ENCODE peak calls at places on chromosomes 1 and 21, in nine cellular contexts. One of them, this sample, is unnamed.

GRCh38 chr1:241734533-241734932 is 82.5 kb downstream of the WDR64 start:
- DNase-seq in ovary: no peak
- DNase-seq in astrocyte of the cerebellum: no peak
- DNase-seq in coronary artery: no peak
- DNase-seq in AG04450: no peak
- DNase-seq in transverse colon: no peak
- DNase-seq in fibroblast of mammary gland: no peak
- DNase-seq in fibroblast of the aortic adventitia: no peak
- DNase-seq in neural progenitor cell: no peak
- DNase-seq in this sample: no peak

GRCh38 chr1:203440780-203441179 is 34.8 kb upstream of the PRELP start:
- DNase-seq in ovary: peak
- DNase-seq in neural progenitor cell: peak
- DNase-seq in AG04450: peak
- DNase-seq in fibroblast of mammary gland: peak
- DNase-seq in coronary artery: peak
- DNase-seq in fibroblast of the aortic adventitia: peak
- DNase-seq in transverse colon: peak
- DNase-seq in astrocyte of the cerebellum: peak
- DNase-seq in this sample: peak

GRCh38 chr1:204558467-204558866 is 42.3 kb downstream of the MDM4 start:
- DNase-seq in transverse colon: no peak
- DNase-seq in AG04450: no peak
- DNase-seq in fibroblast of mammary gland: no peak
- DNase-seq in neural progenitor cell: no peak
- DNase-seq in coronary artery: no peak
- DNase-seq in fibroblast of the aortic adventitia: no peak
- DNase-seq in ovary: no peak
- DNase-seq in astrocyte of the cerebellum: no peak
- DNase-seq in this sample: no peak

GRCh38 chr1:68383092-68383491 is 66.7 kb downstream of the RPE65 start:
- DNase-seq in transverse colon: no peak
- DNase-seq in neural progenitor cell: no peak
- DNase-seq in coronary artery: no peak
- DNase-seq in AG04450: no peak
- DNase-seq in fibroblast of mammary gland: no peak
- DNase-seq in fibroblast of the aortic adventitia: no peak
- DNase-seq in ovary: no peak
- DNase-seq in astrocyte of the cerebellum: no peak
- DNase-seq in this sample: no peak

GRCh38 chr1:43975249-43975961 is 645 bp downstream of the ATP6V0B start:
- DNase-seq in astrocyte of the cerebellum: no peak
- DNase-seq in fibroblast of mammary gland: no peak
- DNase-seq in ovary: no peak
- DNase-seq in coronary artery: peak
- DNase-seq in AG04450: no peak
- DNase-seq in fibroblast of the aortic adventitia: no peak
- DNase-seq in transverse colon: peak
- DNase-seq in neural progenitor cell: peak
- DNase-seq in this sample: peak

GRCh38 chr1:48616710-48617109 is 144.7 kb upstream of the SPATA6 start:
- DNase-seq in AG04450: no peak
- DNase-seq in transverse colon: no peak
- DNase-seq in neural progenitor cell: no peak
- DNase-seq in coronary artery: no peak
- DNase-seq in fibroblast of mammary gland: no peak
- DNase-seq in ovary: no peak
- DNase-seq in fibroblast of the aortic adventitia: no peak
- DNase-seq in astrocyte of the cerebellum: no peak
- DNase-seq in this sample: no peak

GRCh38 chr1:55007626-55008025 is 8.9 kb downstream of the BSND start:
- DNase-seq in fibroblast of mammary gland: peak
- DNase-seq in ovary: no peak
- DNase-seq in astrocyte of the cerebellum: no peak
- DNase-seq in coronary artery: no peak
- DNase-seq in transverse colon: no peak
- DNase-seq in AG04450: peak
- DNase-seq in fibroblast of the aortic adventitia: peak
- DNase-seq in neural progenitor cell: no peak
- DNase-seq in this sample: no peak

GRCh38 chr1:3570081-3570986 is 41.0 kb downstream of the MEGF6 start:
- DNase-seq in ovary: no peak
- DNase-seq in fibroblast of the aortic adventitia: no peak
- DNase-seq in neural progenitor cell: no peak
- DNase-seq in astrocyte of the cerebellum: no peak
- DNase-seq in transverse colon: no peak
- DNase-seq in coronary artery: no peak
- DNase-seq in AG04450: no peak
- DNase-seq in fibroblast of mammary gland: no peak
- DNase-seq in this sample: no peak

GRCh38 chr1:235067396-235068154 is 61.1 kb downstream of the TOMM20 start:
- DNase-seq in AG04450: peak
- DNase-seq in astrocyte of the cerebellum: peak
- DNase-seq in fibroblast of mammary gland: peak
- DNase-seq in coronary artery: peak
- DNase-seq in neural progenitor cell: no peak
- DNase-seq in ovary: no peak
- DNase-seq in transverse colon: peak
- DNase-seq in fibroblast of the aortic adventitia: peak
- DNase-seq in this sample: peak

GRCh38 chr1:205395616-205396015 is 26.2 kb downstream of the LEMD1 start:
- DNase-seq in neural progenitor cell: no peak
- DNase-seq in coronary artery: no peak
- DNase-seq in fibroblast of the aortic adventitia: no peak
- DNase-seq in transverse colon: no peak
- DNase-seq in AG04450: no peak
- DNase-seq in fibroblast of mammary gland: no peak
- DNase-seq in ovary: no peak
- DNase-seq in astrocyte of the cerebellum: no peak
- DNase-seq in this sample: no peak

GRCh38 chr1:220076861-220077762 is 12.5 kb downstream of the BPNT1 start:
- DNase-seq in ovary: no peak
- DNase-seq in fibroblast of the aortic adventitia: peak
- DNase-seq in neural progenitor cell: no peak
- DNase-seq in fibroblast of mammary gland: peak
- DNase-seq in coronary artery: no peak
- DNase-seq in transverse colon: no peak
- DNase-seq in astrocyte of the cerebellum: no peak
- DNase-seq in AG04450: no peak
- DNase-seq in this sample: no peak

GRCh38 chr1:232335261-232335660 is 294.7 kb downstream of the SIPA1L2 start:
- DNase-seq in AG04450: no peak
- DNase-seq in neural progenitor cell: no peak
- DNase-seq in astrocyte of the cerebellum: no peak
- DNase-seq in fibroblast of the aortic adventitia: no peak
- DNase-seq in transverse colon: no peak
- DNase-seq in fibroblast of mammary gland: no peak
- DNase-seq in ovary: no peak
- DNase-seq in coronary artery: no peak
- DNase-seq in this sample: no peak

GRCh38 chr1:241985787-241986186 is 13.1 kb downstream of the MAP1LC3C start:
- DNase-seq in ovary: no peak
- DNase-seq in fibroblast of the aortic adventitia: peak
- DNase-seq in transverse colon: peak
- DNase-seq in AG04450: no peak
- DNase-seq in neural progenitor cell: peak
- DNase-seq in coronary artery: no peak
- DNase-seq in astrocyte of the cerebellum: peak
- DNase-seq in fibroblast of mammary gland: peak
- DNase-seq in this sample: peak

GRCh38 chr1:8370928-8371327 is 53.0 kb downstream of the SLC45A1 start:
- DNase-seq in coronary artery: no peak
- DNase-seq in fibroblast of mammary gland: peak
- DNase-seq in ovary: no peak
- DNase-seq in transverse colon: no peak
- DNase-seq in astrocyte of the cerebellum: no peak
- DNase-seq in neural progenitor cell: no peak
- DNase-seq in fibroblast of the aortic adventitia: peak
- DNase-seq in AG04450: no peak
- DNase-seq in this sample: no peak

GRCh38 chr21:26460621-26461020 is 112.5 kb downstream of the CYYR1 start:
- DNase-seq in neural progenitor cell: no peak
- DNase-seq in AG04450: no peak
- DNase-seq in fibroblast of the aortic adventitia: no peak
- DNase-seq in astrocyte of the cerebellum: no peak
- DNase-seq in transverse colon: no peak
- DNase-seq in ovary: no peak
- DNase-seq in coronary artery: no peak
- DNase-seq in fibroblast of mammary gland: no peak
- DNase-seq in this sample: no peak

GRCh38 chr21:26457817-26458216 is 115.3 kb downstream of the CYYR1 start:
- DNase-seq in fibroblast of the aortic adventitia: peak
- DNase-seq in neural progenitor cell: no peak
- DNase-seq in ovary: no peak
- DNase-seq in transverse colon: no peak
- DNase-seq in astrocyte of the cerebellum: no peak
- DNase-seq in fibroblast of mammary gland: peak
- DNase-seq in coronary artery: no peak
- DNase-seq in AG04450: no peak
- DNase-seq in this sample: no peak

DNA sequence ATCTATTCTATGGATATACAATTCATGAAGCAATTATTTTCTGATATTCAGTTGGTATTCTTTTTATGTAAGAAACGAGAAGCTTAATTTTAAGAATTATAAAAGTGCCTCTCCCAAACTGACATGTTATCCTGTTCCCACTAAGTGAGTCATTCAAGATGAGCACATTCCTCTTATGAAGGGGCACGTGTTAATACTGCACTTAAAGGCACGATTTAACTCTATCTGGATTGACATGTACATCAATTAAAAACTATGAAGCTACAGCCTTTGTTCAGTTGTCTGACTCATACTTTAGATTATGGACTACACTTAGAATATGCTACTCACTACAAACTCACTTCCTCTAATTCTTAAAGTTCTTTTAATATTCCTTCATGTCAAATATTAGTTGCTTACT is 111.6 kb downstream of the CYYR1 start:
- DNase-seq in transverse colon: no peak
- DNase-seq in fibroblast of the aortic adventitia: no peak
- DNase-seq in coronary artery: no peak
- DNase-seq in AG04450: no peak
- DNase-seq in fibroblast of mammary gland: no peak
- DNase-seq in ovary: no peak
- DNase-seq in neural progenitor cell: no peak
- DNase-seq in astrocyte of the cerebellum: no peak
- DNase-seq in this sample: no peak
- H3K4me3 ChIP-seq in transverse colon: no peak
- H3K4me3 ChIP-seq in fibroblast of the aortic adventitia: no peak
- H3K4me3 ChIP-seq in coronary artery: no peak
- H3K4me3 ChIP-seq in AG04450: no peak
- H3K4me3 ChIP-seq in fibroblast of mammary gland: no peak
- H3K4me3 ChIP-seq in ovary: no peak
- H3K4me3 ChIP-seq in neural progenitor cell: no peak
- H3K4me3 ChIP-seq in astrocyte of the cerebellum: no peak
- H3K4me3 ChIP-seq in this sample: no peak

GRCh38 chr1:189819751-189820150 is 657.9 kb downstream of the BRINP3 start:
- DNase-seq in coronary artery: no peak
- DNase-seq in fibroblast of the aortic adventitia: no peak
- DNase-seq in ovary: no peak
- DNase-seq in fibroblast of mammary gland: no peak
- DNase-seq in AG04450: no peak
- DNase-seq in neural progenitor cell: no peak
- DNase-seq in astrocyte of the cerebellum: no peak
- DNase-seq in transverse colon: no peak
- DNase-seq in this sample: no peak
- H3K4me3 ChIP-seq in coronary artery: no peak
- H3K4me3 ChIP-seq in fibroblast of the aortic adventitia: no peak
- H3K4me3 ChIP-seq in ovary: no peak
- H3K4me3 ChIP-seq in fibroblast of mammary gland: no peak
- H3K4me3 ChIP-seq in AG04450: no peak
- H3K4me3 ChIP-seq in neural progenitor cell: no peak
- H3K4me3 ChIP-seq in astrocyte of the cerebellum: no peak
- H3K4me3 ChIP-seq in transverse colon: no peak
- H3K4me3 ChIP-seq in this sample: no peak

GRCh38 chr21:34989337-34990151 is 59.6 kb downstream of the RUNX1 start:
- DNase-seq in coronary artery: no peak
- DNase-seq in neural progenitor cell: peak
- DNase-seq in transverse colon: no peak
- DNase-seq in ovary: no peak
- DNase-seq in astrocyte of the cerebellum: peak
- DNase-seq in fibroblast of mammary gland: peak
- DNase-seq in fibroblast of the aortic adventitia: peak
- DNase-seq in AG04450: no peak
- DNase-seq in this sample: no peak

GRCh38 chr21:34987673-34988072 is 61.4 kb downstream of the RUNX1 start:
- DNase-seq in AG04450: no peak
- DNase-seq in transverse colon: no peak
- DNase-seq in neural progenitor cell: no peak
- DNase-seq in coronary artery: no peak
- DNase-seq in astrocyte of the cerebellum: no peak
- DNase-seq in fibroblast of mammary gland: no peak
- DNase-seq in fibroblast of the aortic adventitia: no peak
- DNase-seq in ovary: no peak
- DNase-seq in this sample: no peak

GRCh38 chr21:34988139-34988538 is 61.0 kb downstream of the RUNX1 start:
- DNase-seq in AG04450: no peak
- DNase-seq in ovary: no peak
- DNase-seq in astrocyte of the cerebellum: no peak
- DNase-seq in transverse colon: no peak
- DNase-seq in fibroblast of mammary gland: no peak
- DNase-seq in neural progenitor cell: no peak
- DNase-seq in coronary artery: no peak
- DNase-seq in fibroblast of the aortic adventitia: no peak
- DNase-seq in this sample: no peak

GRCh38 chr21:34986561-34987533 is 62.3 kb downstream of the RUNX1 start:
- DNase-seq in fibroblast of mammary gland: peak
- DNase-seq in transverse colon: no peak
- DNase-seq in ovary: no peak
- DNase-seq in fibroblast of the aortic adventitia: peak
- DNase-seq in AG04450: no peak
- DNase-seq in coronary artery: no peak
- DNase-seq in astrocyte of the cerebellum: peak
- DNase-seq in neural progenitor cell: peak
- DNase-seq in this sample: no peak

DNA sequence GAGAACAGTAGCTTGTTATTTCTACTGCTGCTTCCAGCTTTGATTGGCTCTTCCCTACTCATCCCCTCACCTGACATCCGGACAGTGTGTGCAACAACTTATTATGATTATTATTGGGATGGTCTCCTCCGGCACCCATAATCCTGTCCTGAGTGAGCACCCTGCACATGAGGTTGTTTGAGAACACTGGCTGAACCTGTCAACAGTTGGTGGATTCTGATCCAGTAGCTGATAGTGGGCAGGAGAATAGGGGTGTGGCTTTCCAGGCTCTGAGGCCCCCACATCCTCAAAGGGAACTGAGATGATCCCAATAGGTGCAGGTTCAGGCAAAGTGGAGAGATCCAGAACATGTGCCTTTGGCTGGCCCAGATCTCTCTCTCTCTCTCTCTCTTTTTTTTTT is 60.5 kb downstream of the RUNX1 start:
- DNase-seq in astrocyte of the cerebellum: no peak
- DNase-seq in AG04450: no peak
- DNase-seq in neural progenitor cell: no peak
- DNase-seq in ovary: no peak
- DNase-seq in coronary artery: no peak
- DNase-seq in transverse colon: no peak
- DNase-seq in fibroblast of mammary gland: no peak
- DNase-seq in fibroblast of the aortic adventitia: no peak
- DNase-seq in this sample: no peak
- H3K4me3 ChIP-seq in astrocyte of the cerebellum: no peak
- H3K4me3 ChIP-seq in AG04450: no peak
- H3K4me3 ChIP-seq in neural progenitor cell: no peak
- H3K4me3 ChIP-seq in ovary: no peak
- H3K4me3 ChIP-seq in coronary artery: no peak
- H3K4me3 ChIP-seq in transverse colon: no peak
- H3K4me3 ChIP-seq in fibroblast of mammary gland: no peak
- H3K4me3 ChIP-seq in fibroblast of the aortic adventitia: no peak
- H3K4me3 ChIP-seq in this sample: no peak

GRCh38 chr1:1631793-1632420 is at the start of gene MMP23B:
- DNase-seq in transverse colon: no peak
- DNase-seq in astrocyte of the cerebellum: no peak
- DNase-seq in ovary: peak
- DNase-seq in neural progenitor cell: peak
- DNase-seq in fibroblast of mammary gland: no peak
- DNase-seq in fibroblast of the aortic adventitia: no peak
- DNase-seq in coronary artery: no peak
- DNase-seq in AG04450: no peak
- DNase-seq in this sample: no peak
- H3K4me3 ChIP-seq in transverse colon: no peak
- H3K4me3 ChIP-seq in astrocyte of the cerebellum: no peak
- H3K4me3 ChIP-seq in ovary: no peak
- H3K4me3 ChIP-seq in neural progenitor cell: peak
- H3K4me3 ChIP-seq in fibroblast of mammary gland: no peak
- H3K4me3 ChIP-seq in fibroblast of the aortic adventitia: peak
- H3K4me3 ChIP-seq in coronary artery: peak
- H3K4me3 ChIP-seq in AG04450: peak
- H3K4me3 ChIP-seq in this sample: no peak

This sample was measured in body of pancreas.